ENCODE peak calls at places on chromosomes 1 and 21, in seven cellular contexts. E is adrenal gland; Z is CD4-positive, alpha-beta T cell; D is HFF-Myc; T is lower lobe of right lung; V is SK-N-SH; I is right lobe of liver. B is an unnamed sample.

GRCh38 chr1:193181985-193182384 is 4.4 kb downstream of the B3GALT2 start:
- DNase-seq in E (no peak), Z (no peak), D (no peak), T (no peak), V (no peak), I (no peak), B (no peak)

GRCh38 chr1:10286244-10286643 is 75.9 kb downstream of the KIF1B start:
- DNase-seq in E (no peak), Z (no peak), D (no peak), T (no peak), V (no peak), I (no peak), B (no peak)

GRCh38 chr1:41917835-41918449 is 780 bp downstream of the HIVEP3 start:
- DNase-seq in E (peak), Z (no peak), D (no peak), T (peak), V (peak), I (peak), B (peak)

GRCh38 chr21:44058652-44058964 is 46.5 kb downstream of the TRAPPC10 start:
- DNase-seq in E (no peak), Z (no peak), D (no peak), T (no peak), V (no peak), I (no peak), B (no peak)

GRCh38 chr1:77940921-77941570 is 37.8 kb downstream of the FUBP1 start:
- DNase-seq in E (no peak), Z (no peak), D (no peak), T (no peak), V (no peak), I (no peak), B (no peak)

GRCh38 chr1:111629190-111629954 is 9.8 kb downstream of the RAP1A start:
- DNase-seq in E (no peak), Z (no peak), D (no peak), T (no peak), V (no peak), I (no peak), B (no peak)

GRCh38 chr1:59498640-59499039 is 201.7 kb downstream of the FGGY start:
- DNase-seq in E (peak), Z (no peak), D (no peak), T (no peak), V (no peak), I (no peak), B (no peak)

GRCh38 chr21:16020878-16021277 is 291.1 kb downstream of the USP25 start:
- DNase-seq in E (no peak), Z (no peak), D (no peak), T (no peak), V (peak), I (no peak), B (no peak)

GRCh38 chr1:208917719-208918118 is 665.8 kb upstream of the CAMK1G start:
- DNase-seq in E (no peak), Z (no peak), D (no peak), T (no peak), V (no peak), I (no peak), B (no peak)

GRCh38 chr1:85681087-85681486 is 27.1 kb downstream of the ZNHIT6 start:
- DNase-seq in E (no peak), Z (no peak), D (peak), T (no peak), V (no peak), I (no peak), B (peak)

GRCh38 chr1:201476670-201477344 is 7.8 kb upstream of the PHLDA3 start:
- DNase-seq in E (no peak), Z (no peak), D (no peak), T (peak), V (no peak), I (no peak), B (no peak)

GRCh38 chr1:28971980-28972771 is 57.8 kb downstream of the EPB41 start:
- DNase-seq in E (peak), Z (no peak), D (peak), T (no peak), V (no peak), I (no peak), B (no peak)

GRCh38 chr1:168396940-168397680 is 116.4 kb downstream of the TBX19 start:
- DNase-seq in E (no peak), Z (no peak), D (no peak), T (no peak), V (no peak), I (no peak), B (no peak)

GRCh38 chr1:85465099-85465790 is at the start of gene DDAH1:
- DNase-seq in E (peak), Z (no peak), D (no peak), T (peak), V (peak), I (peak), B (peak)

GRCh38 chr1:31639543-31639942 is 5.1 kb downstream of the PEF1 start:
- DNase-seq in E (no peak), Z (no peak), D (no peak), T (no peak), V (no peak), I (no peak), B (no peak)

GRCh38 chr1:164562947-164563346 is 4.0 kb downstream of the PBX1 start:
- DNase-seq in E (no peak), Z (no peak), D (no peak), T (no peak), V (no peak), I (no peak), B (no peak)

GRCh38 chr1:1602321-1602931 is 2.5 kb upstream of the FNDC10 start:
- DNase-seq in E (no peak), Z (no peak), D (no peak), T (no peak), V (no peak), I (no peak), B (no peak)

GRCh38 chr1:180627411-180627810 is 4.4 kb upstream of the XPR1 start:
- DNase-seq in E (no peak), Z (no peak), D (no peak), T (no peak), V (no peak), I (no peak), B (no peak)

GRCh38 chr1:35650416-35650815 is 9.1 kb upstream of the PSMB2 start:
- DNase-seq in E (no peak), Z (no peak), D (no peak), T (no peak), V (no peak), I (no peak), B (no peak)

GRCh38 chr1:61244114-61244513 is 161.8 kb downstream of the NFIA start:
- DNase-seq in E (no peak), Z (no peak), D (peak), T (no peak), V (no peak), I (no peak), B (no peak)

GRCh38 chr1:16631248-16632043 is 18.1 kb upstream of the NBPF1 start:
- DNase-seq in E (peak), Z (no peak), D (no peak), T (peak), V (peak), I (peak), B (no peak)

GRCh38 chr21:31491617-31492016 is 147.6 kb upstream of the TIAM1 start:
- DNase-seq in E (no peak), Z (no peak), D (no peak), T (no peak), V (no peak), I (no peak), B (no peak)

GRCh38 chr1:83998599-83999315 is at the start of gene TTLL7:
- DNase-seq in E (peak), Z (peak), D (no peak), T (peak), V (peak), I (peak), B (peak)

GRCh38 chr1:74771913-74772515 is 39.1 kb downstream of the TYW3 start:
- DNase-seq in E (peak), Z (no peak), D (peak), T (no peak), V (peak), I (no peak), B (peak)

GRCh38 chr1:56967900-56968832 is 2.4 kb upstream of the C8B start:
- DNase-seq in E (no peak), Z (no peak), D (no peak), T (peak), V (peak), I (peak), B (peak)

GRCh38 chr1:2050793-2051682 is 827 bp downstream of the PRKCZ start:
- DNase-seq in E (peak), Z (no peak), D (no peak), T (no peak), V (no peak), I (no peak), B (no peak)

GRCh38 chr1:110087812-110088738 is 17.6 kb upstream of the ALX3 start:
- DNase-seq in E (peak), Z (no peak), D (peak), T (no peak), V (peak), I (no peak), B (peak)

GRCh38 chr1:109724933-109725332 is 12.9 kb downstream of the GSTM5 start:
- DNase-seq in E (no peak), Z (no peak), D (no peak), T (no peak), V (no peak), I (no peak), B (no peak)

GRCh38 chr1:56676571-56677035 is 31.5 kb downstream of the PRKAA2 start:
- DNase-seq in E (no peak), Z (no peak), D (peak), T (no peak), V (no peak), I (no peak), B (no peak)

GRCh38 chr1:218164111-218164929 is 120.8 kb upstream of the RRP15 start:
- DNase-seq in E (no peak), Z (no peak), D (no peak), T (peak), V (peak), I (peak), B (peak)

GRCh38 chr1:164921493-164921892 is 362.5 kb downstream of the PBX1 start:
- DNase-seq in E (no peak), Z (no peak), D (no peak), T (no peak), V (no peak), I (no peak), B (no peak)

GRCh38 chr1:210301254-210301955 is 27.3 kb upstream of the HHAT start:
- DNase-seq in E (no peak), Z (no peak), D (no peak), T (no peak), V (no peak), I (no peak), B (no peak)

GRCh38 chr1:92853299-92853698 is 21.5 kb downstream of the RPL5 start:
- DNase-seq in E (no peak), Z (no peak), D (no peak), T (peak), V (no peak), I (no peak), B (no peak)

GRCh38 chr1:28159243-28159642 is 17.2 kb downstream of the PTAFR start:
- DNase-seq in E (no peak), Z (no peak), D (no peak), T (no peak), V (no peak), I (no peak), B (no peak)

GRCh38 chr1:201766117-201766863 is 62.7 kb upstream of the IPO9 start:
- DNase-seq in E (no peak), Z (no peak), D (peak), T (no peak), V (no peak), I (no peak), B (no peak)

GRCh38 chr1:44903261-44903660 is 60.2 kb upstream of the PTCH2 start:
- DNase-seq in E (no peak), Z (no peak), D (no peak), T (no peak), V (no peak), I (no peak), B (no peak)

GRCh38 chr1:220363196-220363831 is 91.1 kb upstream of the RAB3GAP2 start:
- DNase-seq in E (no peak), Z (no peak), D (peak), T (no peak), V (peak), I (no peak), B (no peak)

DNA sequence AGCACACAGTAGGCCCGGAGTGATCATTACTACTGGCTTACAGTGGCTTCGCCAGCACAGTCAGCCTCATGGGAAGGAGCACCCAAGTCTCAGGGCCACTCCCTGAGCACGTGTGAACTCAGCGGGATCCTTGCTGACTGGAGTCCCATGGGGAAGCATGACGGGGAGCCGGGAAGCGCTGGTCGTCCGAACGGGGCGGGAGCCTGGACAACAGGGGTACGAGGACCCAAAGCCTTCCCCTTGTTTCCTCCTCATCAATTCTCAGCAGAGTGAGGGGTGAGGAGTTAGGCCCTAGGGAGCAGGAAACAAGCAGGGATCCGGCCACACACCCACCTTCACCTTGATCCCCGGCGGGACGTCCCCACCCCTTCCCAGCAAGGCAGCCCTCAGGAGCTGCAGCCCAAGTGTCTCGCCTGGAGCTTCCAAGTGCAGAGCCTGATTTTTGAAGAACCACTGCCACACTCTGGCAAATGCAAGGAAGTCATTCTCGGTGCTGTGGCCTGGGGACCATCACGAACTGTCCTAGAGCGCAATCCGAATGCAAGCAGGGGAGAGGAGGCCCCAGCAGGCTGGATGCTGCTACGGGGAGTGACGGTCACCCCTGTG is 35.5 kb downstream of the TOMM20 start:
- DNase-seq in E (no peak), Z (no peak), D (no peak), T (no peak), V (peak), I (no peak), B (peak)
- TF ChIP-seq CTCF in E (no peak), Z (no peak), D (no peak), T (no peak), V (no peak), I (no peak), B (no peak)

DNA sequence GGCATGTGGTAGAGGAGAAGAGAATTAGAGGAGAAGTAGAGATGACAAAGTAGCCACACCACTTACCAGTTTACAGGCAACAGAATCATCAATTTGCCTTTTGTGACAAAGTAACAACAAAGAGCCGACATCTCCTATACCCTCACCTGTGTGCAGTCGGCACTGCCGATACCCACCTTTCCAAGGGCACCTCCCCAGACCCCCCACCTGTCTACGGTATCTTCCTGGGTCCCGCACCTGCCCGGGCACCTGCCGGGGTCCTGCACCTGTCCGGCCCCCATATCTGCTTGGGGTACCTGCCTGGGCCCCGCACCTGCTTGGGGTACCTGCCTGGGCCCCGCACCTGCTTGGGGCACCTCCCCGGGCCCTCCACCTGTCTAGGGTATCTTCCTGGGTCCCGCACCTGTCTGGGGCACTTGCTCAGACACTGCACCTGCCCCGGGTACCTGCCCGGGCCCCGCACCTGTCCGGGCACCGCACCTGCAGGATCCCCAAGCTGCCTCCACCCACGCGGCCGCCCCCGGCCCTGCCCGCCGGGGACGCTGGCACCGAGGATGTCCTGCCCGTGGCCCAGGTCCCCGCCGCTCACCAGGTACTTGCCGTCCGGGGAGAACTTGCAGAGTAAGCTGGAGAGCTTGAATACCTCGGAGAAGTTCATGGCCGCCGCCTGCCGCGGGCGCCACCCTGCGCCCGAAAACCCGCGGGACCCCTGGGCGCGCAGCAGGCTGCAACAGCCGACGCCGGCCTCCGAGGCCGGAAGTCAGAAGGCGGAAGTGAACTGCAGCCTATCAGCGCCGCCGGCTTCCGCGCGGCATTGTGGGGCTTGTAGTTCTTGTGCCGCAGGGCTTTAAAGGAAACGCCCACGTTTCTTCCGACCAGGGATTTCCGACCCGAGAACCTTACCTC is at the start of gene WRAP73:
- DNase-seq in E (peak), Z (peak), D (peak), T (peak), V (peak), I (peak), B (peak)
- TF ChIP-seq CTCF in E (no peak), Z (no peak), D (peak), T (peak), V (peak), I (no peak), B (peak)

GRCh38 chr1:234638832-234639799 is 29.1 kb upstream of the IRF2BP2 start:
- DNase-seq in E (no peak), Z (no peak), D (no peak), T (no peak), V (no peak), I (peak), B (no peak)
- TF ChIP-seq CTCF in E (no peak), Z (no peak), D (no peak), T (no peak), V (no peak), I (no peak), B (no peak)

GRCh38 chr1:114131526-114132220 is 22.0 kb downstream of the SYT6 start:
- DNase-seq in E (no peak), Z (no peak), D (no peak), T (no peak), V (no peak), I (no peak), B (no peak)
- TF ChIP-seq CTCF in E (no peak), Z (no peak), D (no peak), T (no peak), V (no peak), I (no peak), B (no peak)

GRCh38 chr1:47931395-47931794 is 65.8 kb downstream of the TRABD2B start:
- DNase-seq in E (no peak), Z (no peak), D (no peak), T (no peak), V (no peak), I (no peak), B (no peak)
- TF ChIP-seq CTCF in E (no peak), Z (no peak), D (peak), T (peak), V (peak), I (no peak), B (no peak)

DNA sequence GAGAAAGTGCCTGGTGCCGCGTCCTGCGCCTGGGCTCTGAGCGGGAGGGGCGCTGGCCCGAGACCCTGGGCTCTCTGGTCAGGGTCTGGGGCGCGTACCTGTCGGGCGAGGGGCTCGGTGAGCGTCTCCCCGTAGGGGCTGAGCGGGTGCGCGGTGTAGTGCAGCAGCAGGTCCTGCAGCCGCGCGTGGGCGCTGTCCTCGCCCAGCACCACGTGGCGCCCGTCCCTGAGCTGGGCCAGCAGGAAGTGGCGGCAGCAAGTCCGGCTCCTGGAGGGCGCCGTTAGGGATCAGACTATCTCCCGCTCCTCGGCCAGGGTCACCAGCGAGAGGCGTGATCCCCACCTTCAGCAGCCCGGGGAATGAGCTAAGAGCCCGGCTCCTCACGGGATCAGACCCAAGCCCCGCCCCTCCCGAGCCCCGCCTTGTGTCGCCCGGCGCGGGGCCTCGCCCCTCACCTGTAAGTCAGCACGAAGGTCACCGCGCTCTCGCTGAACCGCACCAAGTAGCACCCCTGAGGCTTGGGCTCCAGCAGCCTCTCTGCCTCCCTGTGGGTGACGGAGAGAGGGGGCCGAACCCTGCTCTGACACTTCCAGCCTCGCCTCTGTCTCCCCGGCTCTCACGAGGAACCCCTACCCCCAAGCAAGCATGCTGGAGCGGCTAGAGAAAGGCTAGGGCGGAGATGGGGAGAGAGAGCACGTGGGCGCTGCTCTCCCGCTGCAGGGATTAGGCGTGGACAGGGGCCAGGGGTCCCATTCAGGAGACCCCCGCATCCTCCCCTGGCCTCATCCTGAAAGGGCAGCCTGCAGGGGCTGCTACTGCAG is 2.7 kb downstream of the SH2D2A start:
- DNase-seq in E (peak), Z (peak), D (no peak), T (peak), V (no peak), I (peak), B (peak)
- TF ChIP-seq CTCF in E (peak), Z (peak), D (peak), T (peak), V (no peak), I (peak), B (peak)

GRCh38 chr1:182303778-182304177 is 87.8 kb downstream of the GLUL start:
- DNase-seq in E (no peak), Z (no peak), D (no peak), T (no peak), V (no peak), I (no peak), B (no peak)

GRCh38 chr1:182301026-182301436 is 90.6 kb downstream of the GLUL start:
- DNase-seq in E (no peak), Z (no peak), D (no peak), T (no peak), V (no peak), I (no peak), B (no peak)

GRCh38 chr1:182304218-182305016 is 87.2 kb downstream of the GLUL start:
- DNase-seq in E (no peak), Z (no peak), D (no peak), T (no peak), V (no peak), I (no peak), B (no peak)

GRCh38 chr1:182299728-182300581 is 91.6 kb downstream of the GLUL start:
- DNase-seq in E (peak), Z (no peak), D (no peak), T (peak), V (peak), I (peak), B (no peak)

GRCh38 chr1:182301467-182302198 is 90.0 kb downstream of the GLUL start:
- DNase-seq in E (no peak), Z (no peak), D (no peak), T (no peak), V (no peak), I (no peak), B (no peak)
- TF ChIP-seq CTCF in E (no peak), Z (no peak), D (no peak), T (no peak), V (no peak), I (no peak), B (no peak)

B was measured in neural crest cell.